ENCODE peak calls at places on chromosome 19, in six cellular contexts. One of them, this sample, is unnamed.

GRCh38 chr19:9912551-9913236 is 23.6 kb downstream of the OLFM2 start:
- DNase-seq in Ammon's horn: no peak
- DNase-seq in A549: no peak
- DNase-seq in stimulated activated CD4-positive, alpha-beta T cell treated with anti-CD3 and anti-CD28 coated beads, Interleukin-4, amount 100 ng/mL, for 48 hours: no peak
- DNase-seq in T-helper 2 cell: no peak
- DNase-seq in effector memory CD4-positive, alpha-beta T cell: no peak
- DNase-seq in this sample: no peak

GRCh38 chr19:35994868-35995654 is at the start of gene SDHAF1:
- DNase-seq in Ammon's horn: peak; percentile 99
- DNase-seq in T-helper 2 cell: peak; percentile 93
- DNase-seq in stimulated activated CD4-positive, alpha-beta T cell treated with anti-CD3 and anti-CD28 coated beads, Interleukin-4, amount 100 ng/mL, for 48 hours: peak; percentile 97
- DNase-seq in A549: peak; percentile 98
- DNase-seq in effector memory CD4-positive, alpha-beta T cell: peak; percentile 83
- DNase-seq in this sample: peak; percentile 84

GRCh38 chr19:13396256-13397080 is 109.8 kb downstream of the CACNA1A start:
- DNase-seq in T-helper 2 cell: no peak
- DNase-seq in stimulated activated CD4-positive, alpha-beta T cell treated with anti-CD3 and anti-CD28 coated beads, Interleukin-4, amount 100 ng/mL, for 48 hours: no peak
- DNase-seq in A549: peak; percentile 49
- DNase-seq in effector memory CD4-positive, alpha-beta T cell: no peak
- DNase-seq in Ammon's horn: peak; percentile 60
- DNase-seq in this sample: no peak

GRCh38 chr19:29478578-29479565 is 46.9 kb upstream of the VSTM2B start:
- DNase-seq in effector memory CD4-positive, alpha-beta T cell: no peak
- DNase-seq in A549: peak; percentile 50
- DNase-seq in T-helper 2 cell: no peak
- DNase-seq in stimulated activated CD4-positive, alpha-beta T cell treated with anti-CD3 and anti-CD28 coated beads, Interleukin-4, amount 100 ng/mL, for 48 hours: no peak
- DNase-seq in Ammon's horn: peak; percentile 61
- DNase-seq in this sample: no peak

GRCh38 chr19:32181356-32181920 is 164.0 kb upstream of the ZNF507 start:
- DNase-seq in T-helper 2 cell: no peak
- DNase-seq in stimulated activated CD4-positive, alpha-beta T cell treated with anti-CD3 and anti-CD28 coated beads, Interleukin-4, amount 100 ng/mL, for 48 hours: no peak
- DNase-seq in A549: no peak
- DNase-seq in effector memory CD4-positive, alpha-beta T cell: no peak
- DNase-seq in Ammon's horn: no peak
- DNase-seq in this sample: no peak

GRCh38 chr19:40281381-40282208 is 3.5 kb downstream of the AKT2 start:
- DNase-seq in Ammon's horn: no peak
- DNase-seq in stimulated activated CD4-positive, alpha-beta T cell treated with anti-CD3 and anti-CD28 coated beads, Interleukin-4, amount 100 ng/mL, for 48 hours: no peak
- DNase-seq in effector memory CD4-positive, alpha-beta T cell: no peak
- DNase-seq in A549: no peak
- DNase-seq in T-helper 2 cell: no peak
- DNase-seq in this sample: no peak

GRCh38 chr19:13121551-13122274 is 3.6 kb downstream of the NACC1 start:
- DNase-seq in stimulated activated CD4-positive, alpha-beta T cell treated with anti-CD3 and anti-CD28 coated beads, Interleukin-4, amount 100 ng/mL, for 48 hours: no peak
- DNase-seq in A549: no peak
- DNase-seq in Ammon's horn: no peak
- DNase-seq in effector memory CD4-positive, alpha-beta T cell: no peak
- DNase-seq in T-helper 2 cell: no peak
- DNase-seq in this sample: no peak

GRCh38 chr19:51019544-51019925 is at the start of gene KLK10:
- DNase-seq in stimulated activated CD4-positive, alpha-beta T cell treated with anti-CD3 and anti-CD28 coated beads, Interleukin-4, amount 100 ng/mL, for 48 hours: no peak
- DNase-seq in effector memory CD4-positive, alpha-beta T cell: no peak
- DNase-seq in T-helper 2 cell: no peak
- DNase-seq in A549: no peak
- DNase-seq in Ammon's horn: no peak
- DNase-seq in this sample: no peak

GRCh38 chr19:1245884-1246816 is 2.2 kb upstream of the MIDN start:
- DNase-seq in stimulated activated CD4-positive, alpha-beta T cell treated with anti-CD3 and anti-CD28 coated beads, Interleukin-4, amount 100 ng/mL, for 48 hours: no peak
- DNase-seq in Ammon's horn: peak; percentile 10
- DNase-seq in effector memory CD4-positive, alpha-beta T cell: no peak
- DNase-seq in A549: no peak
- DNase-seq in T-helper 2 cell: no peak
- DNase-seq in this sample: no peak

GRCh38 chr19:4867534-4868285 is at the start of gene PLIN3:
- DNase-seq in A549: peak; percentile 96
- DNase-seq in T-helper 2 cell: peak; percentile 88
- DNase-seq in stimulated activated CD4-positive, alpha-beta T cell treated with anti-CD3 and anti-CD28 coated beads, Interleukin-4, amount 100 ng/mL, for 48 hours: peak; percentile 92
- DNase-seq in effector memory CD4-positive, alpha-beta T cell: peak; percentile 84
- DNase-seq in Ammon's horn: peak; percentile 95
- DNase-seq in this sample: peak; percentile 92

GRCh38 chr19:6387372-6387771 is 5.6 kb downstream of the GTF2F1 start:
- DNase-seq in effector memory CD4-positive, alpha-beta T cell: no peak
- DNase-seq in Ammon's horn: no peak
- DNase-seq in stimulated activated CD4-positive, alpha-beta T cell treated with anti-CD3 and anti-CD28 coated beads, Interleukin-4, amount 100 ng/mL, for 48 hours: no peak
- DNase-seq in A549: no peak
- DNase-seq in T-helper 2 cell: no peak
- DNase-seq in this sample: no peak

GRCh38 chr19:42198676-42199439 is 18.6 kb downstream of the DEDD2 start:
- DNase-seq in stimulated activated CD4-positive, alpha-beta T cell treated with anti-CD3 and anti-CD28 coated beads, Interleukin-4, amount 100 ng/mL, for 48 hours: no peak
- DNase-seq in A549: no peak
- DNase-seq in Ammon's horn: no peak
- DNase-seq in effector memory CD4-positive, alpha-beta T cell: peak; percentile 76
- DNase-seq in T-helper 2 cell: no peak
- DNase-seq in this sample: peak; percentile 70

GRCh38 chr19:55486971-55487883 is 1.0 kb upstream of the SSC5D start:
- DNase-seq in A549: peak; percentile 77
- DNase-seq in effector memory CD4-positive, alpha-beta T cell: no peak
- DNase-seq in stimulated activated CD4-positive, alpha-beta T cell treated with anti-CD3 and anti-CD28 coated beads, Interleukin-4, amount 100 ng/mL, for 48 hours: peak; percentile 58
- DNase-seq in Ammon's horn: no peak
- DNase-seq in T-helper 2 cell: peak; percentile 24
- DNase-seq in this sample: no peak

GRCh38 chr19:13240312-13241022 is 90.3 kb downstream of the IER2 start:
- DNase-seq in Ammon's horn: no peak
- DNase-seq in T-helper 2 cell: no peak
- DNase-seq in stimulated activated CD4-positive, alpha-beta T cell treated with anti-CD3 and anti-CD28 coated beads, Interleukin-4, amount 100 ng/mL, for 48 hours: no peak
- DNase-seq in A549: no peak
- DNase-seq in effector memory CD4-positive, alpha-beta T cell: no peak
- DNase-seq in this sample: no peak

GRCh38 chr19:38061294-38061693 is 154.3 kb downstream of the SIPA1L3 start:
- DNase-seq in Ammon's horn: no peak
- DNase-seq in stimulated activated CD4-positive, alpha-beta T cell treated with anti-CD3 and anti-CD28 coated beads, Interleukin-4, amount 100 ng/mL, for 48 hours: no peak
- DNase-seq in effector memory CD4-positive, alpha-beta T cell: no peak
- DNase-seq in T-helper 2 cell: no peak
- DNase-seq in A549: peak; percentile 45
- DNase-seq in this sample: no peak

GRCh38 chr19:37855098-37855497 is 51.3 kb downstream of the WDR87 start:
- DNase-seq in T-helper 2 cell: no peak
- DNase-seq in effector memory CD4-positive, alpha-beta T cell: no peak
- DNase-seq in Ammon's horn: peak; percentile 51
- DNase-seq in stimulated activated CD4-positive, alpha-beta T cell treated with anti-CD3 and anti-CD28 coated beads, Interleukin-4, amount 100 ng/mL, for 48 hours: no peak
- DNase-seq in A549: no peak
- DNase-seq in this sample: no peak

GRCh38 chr19:49938662-49939061 is 9.4 kb upstream of the NUP62 start:
- DNase-seq in Ammon's horn: no peak
- DNase-seq in effector memory CD4-positive, alpha-beta T cell: no peak
- DNase-seq in T-helper 2 cell: no peak
- DNase-seq in stimulated activated CD4-positive, alpha-beta T cell treated with anti-CD3 and anti-CD28 coated beads, Interleukin-4, amount 100 ng/mL, for 48 hours: no peak
- DNase-seq in A549: no peak
- DNase-seq in this sample: no peak

GRCh38 chr19:4962085-4962619 is 6.8 kb upstream of the KDM4B start:
- DNase-seq in T-helper 2 cell: no peak
- DNase-seq in stimulated activated CD4-positive, alpha-beta T cell treated with anti-CD3 and anti-CD28 coated beads, Interleukin-4, amount 100 ng/mL, for 48 hours: no peak
- DNase-seq in effector memory CD4-positive, alpha-beta T cell: no peak
- DNase-seq in Ammon's horn: no peak
- DNase-seq in A549: no peak
- DNase-seq in this sample: no peak

GRCh38 chr19:14434543-14435319 is 1.6 kb downstream of the PKN1 start:
- DNase-seq in T-helper 2 cell: no peak
- DNase-seq in Ammon's horn: no peak
- DNase-seq in stimulated activated CD4-positive, alpha-beta T cell treated with anti-CD3 and anti-CD28 coated beads, Interleukin-4, amount 100 ng/mL, for 48 hours: no peak
- DNase-seq in effector memory CD4-positive, alpha-beta T cell: no peak
- DNase-seq in A549: peak; percentile 73
- DNase-seq in this sample: no peak

GRCh38 chr19:17005000-17005399 is 21.6 kb downstream of the CPAMD8 start:
- DNase-seq in A549: no peak
- DNase-seq in Ammon's horn: no peak
- DNase-seq in stimulated activated CD4-positive, alpha-beta T cell treated with anti-CD3 and anti-CD28 coated beads, Interleukin-4, amount 100 ng/mL, for 48 hours: no peak
- DNase-seq in effector memory CD4-positive, alpha-beta T cell: no peak
- DNase-seq in T-helper 2 cell: no peak
- DNase-seq in this sample: no peak

GRCh38 chr19:4007021-4007835 is at the start of gene PIAS4:
- DNase-seq in A549: peak; percentile 91
- DNase-seq in Ammon's horn: peak; percentile 95
- DNase-seq in stimulated activated CD4-positive, alpha-beta T cell treated with anti-CD3 and anti-CD28 coated beads, Interleukin-4, amount 100 ng/mL, for 48 hours: peak; percentile 95
- DNase-seq in T-helper 2 cell: peak; percentile 93
- DNase-seq in effector memory CD4-positive, alpha-beta T cell: peak; percentile 93
- DNase-seq in this sample: peak; percentile 90

GRCh38 chr19:5073153-5073844 is 104.4 kb downstream of the KDM4B start:
- DNase-seq in effector memory CD4-positive, alpha-beta T cell: no peak
- DNase-seq in A549: no peak
- DNase-seq in T-helper 2 cell: no peak
- DNase-seq in Ammon's horn: no peak
- DNase-seq in stimulated activated CD4-positive, alpha-beta T cell treated with anti-CD3 and anti-CD28 coated beads, Interleukin-4, amount 100 ng/mL, for 48 hours: no peak
- DNase-seq in this sample: no peak

GRCh38 chr19:55549500-55550320 is 4.4 kb upstream of the SBK3 start:
- DNase-seq in effector memory CD4-positive, alpha-beta T cell: no peak
- DNase-seq in Ammon's horn: no peak
- DNase-seq in T-helper 2 cell: no peak
- DNase-seq in A549: peak; percentile 88
- DNase-seq in stimulated activated CD4-positive, alpha-beta T cell treated with anti-CD3 and anti-CD28 coated beads, Interleukin-4, amount 100 ng/mL, for 48 hours: no peak
- DNase-seq in this sample: no peak

GRCh38 chr19:30393046-30393445 is 20.9 kb downstream of the ZNF536 start:
- DNase-seq in T-helper 2 cell: no peak
- DNase-seq in stimulated activated CD4-positive, alpha-beta T cell treated with anti-CD3 and anti-CD28 coated beads, Interleukin-4, amount 100 ng/mL, for 48 hours: no peak
- DNase-seq in Ammon's horn: no peak
- DNase-seq in A549: no peak
- DNase-seq in effector memory CD4-positive, alpha-beta T cell: no peak
- DNase-seq in this sample: no peak

GRCh38 chr19:19447536-19448237 is 42.2 kb downstream of the GATAD2A start:
- DNase-seq in T-helper 2 cell: no peak
- DNase-seq in stimulated activated CD4-positive, alpha-beta T cell treated with anti-CD3 and anti-CD28 coated beads, Interleukin-4, amount 100 ng/mL, for 48 hours: no peak
- DNase-seq in Ammon's horn: no peak
- DNase-seq in effector memory CD4-positive, alpha-beta T cell: no peak
- DNase-seq in A549: no peak
- DNase-seq in this sample: peak; percentile 35

GRCh38 chr19:4059931-4060620 is 6.6 kb downstream of the ZBTB7A start:
- DNase-seq in Ammon's horn: no peak
- DNase-seq in A549: no peak
- DNase-seq in T-helper 2 cell: peak; percentile 36
- DNase-seq in stimulated activated CD4-positive, alpha-beta T cell treated with anti-CD3 and anti-CD28 coated beads, Interleukin-4, amount 100 ng/mL, for 48 hours: no peak
- DNase-seq in effector memory CD4-positive, alpha-beta T cell: peak; percentile 69
- DNase-seq in this sample: peak; percentile 51